ENCODE peak calls at places on chromosome 20, in four cellular contexts. N, J, C and D are unnamed samples.

GRCh38 chr20:32468860-32469259 is 110.7 kb downstream of the ASXL1 start:
- DNase-seq in N (no peak), J (no peak), C (no peak), D (no peak)

GRCh38 chr20:54716169-54716747 is 240.9 kb downstream of the DOK5 start:
- DNase-seq in N (no peak), J (no peak), C (no peak), D (no peak)

GRCh38 chr20:49887828-49888340 is 27.4 kb downstream of the SPATA2 start:
- DNase-seq in N (no peak), J (no peak), C (no peak), D (no peak)

GRCh38 chr20:13260620-13261279 is 39.7 kb downstream of the ISM1 start:
- DNase-seq in N (peak), J (no peak), C (no peak), D (no peak)

GRCh38 chr20:49999329-49999728 is 16.5 kb downstream of the SNAI1 start:
- DNase-seq in N (no peak), J (no peak), C (no peak), D (no peak)

GRCh38 chr20:60446273-60447111 is 488.3 kb downstream of the CDH26 start:
- DNase-seq in N (no peak), J (no peak), C (no peak), D (no peak)

GRCh38 chr20:19598117-19598516 is 159.9 kb upstream of the RIN2 start:
- DNase-seq in N (no peak), J (no peak), C (no peak), D (no peak)

GRCh38 chr20:5095454-5095853 is 24.3 kb downstream of the PCNA start:
- DNase-seq in N (no peak), J (no peak), C (no peak), D (no peak)

GRCh38 chr20:41030536-41031242 is 2.1 kb downstream of the TOP1 start:
- DNase-seq in N (peak), J (no peak), C (no peak), D (no peak)

GRCh38 chr20:4844766-4845465 is 123.2 kb downstream of the PRND start:
- DNase-seq in N (no peak), J (no peak), C (no peak), D (no peak)

GRCh38 chr20:32806356-32806755 is 13.4 kb upstream of the MAPRE1 start:
- DNase-seq in N (no peak), J (no peak), C (no peak), D (no peak)

GRCh38 chr20:13770141-13770540 is 14.6 kb downstream of the ESF1 start:
- DNase-seq in N (no peak), J (no peak), C (no peak), D (no peak)

GRCh38 chr20:40768105-40768504 is 79.1 kb upstream of the MAFB start:
- DNase-seq in N (no peak), J (no peak), C (no peak), D (no peak)

GRCh38 chr20:13626724-13627123 is 12.0 kb downstream of the TASP1 start:
- DNase-seq in N (no peak), J (no peak), C (no peak), D (no peak)

GRCh38 chr20:17562804-17563305 is 7.0 kb upstream of the DSTN start:
- DNase-seq in N (peak), J (no peak), C (peak), D (no peak)

GRCh38 chr20:32190608-32191415 is 16.7 kb downstream of the PLAGL2 start:
- DNase-seq in N (no peak), J (no peak), C (no peak), D (no peak)

GRCh38 chr20:5000263-5001173 is 792 bp downstream of the SLC23A2 start:
- DNase-seq in N (peak), J (no peak), C (peak), D (no peak)

GRCh38 chr20:44211177-44212039 is 837 bp upstream of the OSER1 start:
- DNase-seq in N (no peak), J (no peak), C (no peak), D (no peak)

DNA sequence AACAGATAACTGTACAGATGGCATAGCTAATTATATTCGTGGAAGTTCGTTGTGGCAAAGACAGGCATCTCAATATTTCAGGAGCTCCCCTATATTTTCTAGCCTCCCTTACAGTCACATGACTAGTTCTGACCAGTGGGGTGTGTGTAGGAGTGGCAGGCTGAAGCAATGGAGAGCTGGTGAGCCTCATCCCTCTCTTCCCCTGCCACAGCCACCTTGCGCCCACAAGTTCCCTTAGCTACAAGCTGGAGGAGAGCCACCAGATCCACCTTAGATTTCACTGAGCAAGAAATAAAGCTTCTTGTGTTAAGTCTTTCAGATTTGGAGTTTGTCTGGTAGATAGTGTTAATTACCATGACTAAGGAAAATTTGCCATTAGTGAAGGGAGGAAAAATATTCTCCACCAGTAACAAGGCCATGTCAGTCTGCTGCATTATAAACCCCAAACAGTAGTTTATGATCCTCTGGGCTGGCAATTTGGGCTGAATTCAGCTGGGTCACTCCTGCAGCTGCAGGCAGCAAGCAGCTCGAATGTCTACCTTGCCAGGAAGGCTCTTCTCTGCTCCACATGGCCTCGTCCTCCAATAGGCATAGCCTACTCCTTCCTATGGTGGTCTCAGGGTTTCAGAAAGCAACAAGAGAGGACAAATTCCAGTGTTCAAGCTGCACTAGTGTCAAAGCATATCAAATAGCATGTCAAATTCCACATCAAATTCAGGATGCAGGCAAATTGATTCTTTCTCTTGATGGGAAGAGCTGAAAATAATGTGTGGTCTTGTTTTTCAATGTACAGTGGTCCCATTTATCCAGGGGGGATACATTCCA is 7.4 kb upstream of the RBCK1 start:
- DNase-seq in N (no peak), J (no peak), C (peak), D (peak)
- TF ChIP-seq PHF8 in N (no peak), J (no peak), C (no peak), D (no peak)

GRCh38 chr20:36572701-36573102 is 695 bp upstream of the TGIF2 start:
- DNase-seq in N (peak), J (no peak), C (peak), D (peak)

GRCh38 chr20:36571564-36572504 is 1.6 kb upstream of the TGIF2 start:
- DNase-seq in N (peak), J (peak), C (peak), D (no peak)

GRCh38 chr20:36573798-36574277 is 441 bp downstream of the TGIF2 start:
- DNase-seq in N (peak), J (no peak), C (peak), D (no peak)

GRCh38 chr20:36574278-36575065 is 1.1 kb downstream of the TGIF2 start:
- DNase-seq in N (peak), J (no peak), C (peak), D (peak)

DNA sequence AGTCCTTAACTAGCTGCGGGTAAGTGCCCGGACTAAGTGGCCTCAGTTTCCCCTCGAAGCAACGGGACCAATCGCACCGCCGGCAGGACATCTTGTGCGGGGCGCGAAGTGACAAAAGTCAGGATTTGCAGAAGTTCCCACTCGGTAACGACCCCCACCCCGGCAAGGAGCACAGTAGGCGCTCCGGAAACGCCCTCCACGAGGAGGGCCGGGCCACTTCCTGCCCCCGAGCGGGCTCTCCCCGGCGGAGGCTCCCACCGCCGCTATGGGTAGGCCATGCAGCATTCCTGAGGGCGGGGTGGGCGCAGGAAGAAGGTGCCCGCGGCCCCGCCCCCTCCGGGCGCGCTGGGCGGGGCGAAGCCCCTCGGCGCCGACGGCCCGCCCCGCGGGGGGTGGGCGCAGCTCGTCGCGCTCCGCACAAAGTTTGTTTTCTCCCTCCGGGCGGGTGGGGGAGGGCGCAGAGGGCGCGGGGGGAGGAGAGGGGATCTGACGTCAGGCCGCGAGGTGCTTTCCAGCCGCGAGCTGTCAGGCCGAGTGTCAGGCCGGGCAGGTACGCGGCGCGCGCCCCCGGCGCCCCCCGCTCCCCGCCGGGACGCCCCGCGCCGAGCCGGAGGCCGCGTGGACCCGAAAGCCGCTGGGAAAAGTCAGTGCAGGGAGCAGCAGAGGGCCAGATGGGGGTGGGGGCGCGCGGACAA is at the start of gene TGIF2:
- DNase-seq in N (peak), J (peak), C (peak), D (peak)
- TF ChIP-seq PHF8 in N (peak), J (no peak), C (peak), D (no peak)

GRCh38 chr20:61575151-61575937 is 323.3 kb downstream of the CDH4 start:
- DNase-seq in N (no peak), J (no peak), C (no peak), D (peak)

GRCh38 chr20:61572789-61573188 is 320.7 kb downstream of the CDH4 start:
- DNase-seq in N (no peak), J (no peak), C (no peak), D (no peak)

GRCh38 chr20:61572312-61572711 is 320.3 kb downstream of the CDH4 start:
- DNase-seq in N (no peak), J (no peak), C (no peak), D (no peak)

GRCh38 chr20:61571221-61571620 is 319.2 kb downstream of the CDH4 start:
- DNase-seq in N (no peak), J (no peak), C (no peak), D (no peak)

GRCh38 chr20:61573415-61574305 is 321.6 kb downstream of the CDH4 start:
- DNase-seq in N (no peak), J (no peak), C (no peak), D (no peak)
- TF ChIP-seq PHF8 in N (no peak), J (no peak), C (no peak), D (no peak)

GRCh38 chr20:1847780-1848179 is 47.4 kb upstream of the SIRPA start:
- DNase-seq in N (no peak), J (no peak), C (no peak), D (no peak)

GRCh38 chr20:1848378-1848777 is 46.8 kb upstream of the SIRPA start:
- DNase-seq in N (no peak), J (no peak), C (no peak), D (no peak)

GRCh38 chr20:1844723-1845523 is 50.3 kb upstream of the SIRPA start:
- DNase-seq in N (no peak), J (no peak), C (no peak), D (no peak)

GRCh38 chr20:1845701-1846100 is 49.5 kb upstream of the SIRPA start:
- DNase-seq in N (no peak), J (no peak), C (no peak), D (no peak)

DNA sequence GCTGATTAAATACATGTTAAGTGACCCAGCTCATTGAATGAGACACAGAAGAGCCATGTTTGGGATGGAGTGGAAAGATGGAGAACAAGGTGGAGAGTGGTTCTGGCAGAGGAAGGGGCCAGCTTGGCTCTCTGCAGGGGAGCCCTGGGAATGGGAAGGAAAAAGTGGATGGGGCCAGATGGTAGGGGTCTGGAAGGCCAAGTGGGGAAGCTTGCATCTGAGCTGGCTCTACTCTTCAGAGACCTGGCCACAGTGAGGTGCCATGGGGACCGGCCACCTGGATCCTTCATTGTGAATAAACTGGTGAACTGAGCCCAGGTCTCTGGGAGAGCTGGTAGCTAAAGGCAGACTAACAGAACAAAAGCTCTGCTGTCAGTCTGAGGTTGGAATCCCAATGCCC is 48.9 kb upstream of the SIRPA start:
- DNase-seq in N (no peak), J (no peak), C (no peak), D (no peak)
- TF ChIP-seq PHF8 in N (no peak), J (no peak), C (no peak), D (no peak)

DNA sequence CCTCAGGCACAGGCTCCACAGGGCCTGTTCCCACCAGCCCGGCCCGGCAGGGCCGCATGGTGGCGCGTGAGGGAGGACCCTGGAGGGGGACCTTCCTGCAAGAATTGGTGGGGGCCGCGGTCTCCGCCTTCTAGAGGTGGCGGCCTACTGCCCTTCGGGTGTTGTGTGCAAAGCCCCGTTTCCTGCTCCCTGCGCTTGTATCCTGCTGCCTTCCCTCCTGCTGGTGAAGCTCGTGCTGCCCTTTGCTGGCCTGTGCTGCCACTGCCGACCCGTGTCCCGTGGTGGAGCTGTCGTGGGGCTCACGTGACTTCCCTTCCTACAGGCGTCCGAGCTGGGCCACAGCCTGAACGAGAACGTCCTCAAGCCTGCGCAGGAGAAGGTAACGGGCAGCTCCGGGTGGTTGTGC is 8.4 kb upstream of the COL20A1 start:
- DNase-seq in N (no peak), J (no peak), C (no peak), D (no peak)
- TF ChIP-seq PHF8 in N (no peak), J (no peak), C (no peak), D (no peak)

DNA sequence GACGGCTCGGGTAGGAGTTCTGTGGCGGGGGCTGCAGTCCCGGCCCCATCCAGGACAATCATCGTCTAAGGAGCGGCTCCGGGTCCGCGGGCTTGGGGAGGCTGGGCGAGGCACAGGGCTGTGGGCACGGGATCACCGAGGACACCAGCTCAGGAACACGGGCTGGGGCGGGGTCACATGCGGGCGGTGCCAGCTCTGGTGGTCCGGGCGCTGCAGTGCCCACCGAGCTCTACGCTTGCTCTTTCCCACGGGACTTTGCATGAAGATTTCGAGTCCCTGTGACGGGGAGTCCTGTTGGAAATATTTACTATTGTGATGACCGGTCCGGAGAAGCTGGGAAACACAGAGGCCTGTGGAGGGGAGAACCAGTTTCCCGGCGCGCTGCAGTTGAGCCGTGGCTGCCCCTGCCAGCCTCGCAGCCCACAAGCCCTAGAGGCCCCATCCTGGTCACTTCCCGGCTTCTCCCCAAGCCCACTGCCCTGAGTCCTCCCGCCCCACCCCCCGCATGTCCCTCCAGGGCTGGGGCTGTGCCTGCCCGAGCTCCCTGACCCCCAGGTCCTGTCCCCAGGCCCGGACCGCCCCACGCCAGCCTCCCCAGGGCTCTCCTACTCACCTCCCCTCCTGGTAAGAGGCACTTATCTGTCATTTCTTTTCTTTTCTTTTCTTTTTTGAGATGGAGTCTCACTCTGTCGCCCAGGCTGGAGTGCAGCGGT is 20.7 kb downstream of the SLC17A9 start:
- DNase-seq in N (no peak), J (no peak), C (no peak), D (no peak)
- TF ChIP-seq PHF8 in N (no peak), J (no peak), C (no peak), D (no peak)

DNA sequence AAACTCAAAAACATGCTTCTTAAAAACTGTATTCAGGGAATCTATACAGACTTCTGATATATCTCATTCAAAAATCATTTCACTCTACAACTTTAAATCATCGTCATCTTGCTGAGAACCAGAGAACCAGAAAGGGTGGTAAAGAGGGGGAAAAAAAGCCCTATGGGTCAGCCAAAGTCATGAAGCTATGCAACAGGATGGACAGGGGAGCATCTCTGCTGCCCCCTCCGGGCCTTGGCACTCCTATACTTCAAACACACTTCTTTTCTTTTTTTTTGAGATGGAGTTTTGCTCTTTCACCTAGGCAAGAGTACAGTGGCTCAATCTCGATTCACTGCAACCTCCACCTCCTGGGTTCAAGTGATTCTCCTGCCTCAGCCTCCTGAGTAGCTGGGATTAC is 73.5 kb upstream of the NFATC2 start:
- DNase-seq in N (no peak), J (no peak), C (no peak), D (peak)
- TF ChIP-seq PHF8 in N (no peak), J (no peak), C (no peak), D (no peak)

DNA sequence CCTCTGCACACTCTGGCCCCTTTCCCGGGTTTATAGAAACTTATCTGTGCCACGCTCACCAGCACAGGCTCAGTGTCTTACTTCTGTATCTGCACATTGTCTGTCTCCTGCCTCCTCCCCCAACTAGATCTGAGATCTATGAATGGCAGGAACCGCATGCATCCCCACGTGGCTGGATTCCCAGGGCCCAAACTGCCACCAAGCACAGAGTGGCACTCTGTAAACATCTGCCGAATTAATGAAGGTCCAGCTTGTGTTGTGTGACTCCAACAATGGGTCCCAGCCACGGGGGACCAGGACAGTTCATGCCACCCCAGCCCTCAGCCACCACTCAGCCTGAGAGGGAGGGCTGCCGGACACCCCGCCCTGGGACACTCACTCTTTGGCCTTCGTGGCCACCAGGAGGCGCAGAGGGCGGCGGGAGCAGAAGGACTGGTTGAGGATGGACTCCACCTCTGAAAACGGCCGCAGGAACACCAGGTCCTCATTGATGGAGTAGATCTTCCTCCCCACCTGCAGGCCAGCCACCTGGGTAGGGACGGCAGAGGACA is 171.1 kb downstream of the PREX1 start:
- DNase-seq in N (peak), J (no peak), C (peak), D (peak)
- TF ChIP-seq PHF8 in N (no peak), J (no peak), C (no peak), D (no peak)

GRCh38 chr20:2006452-2007381 is 12.9 kb upstream of the PDYN start:
- DNase-seq in N (peak), J (no peak), C (peak), D (peak)
- TF ChIP-seq PHF8 in N (no peak), J (no peak), C (no peak), D (no peak)

DNA sequence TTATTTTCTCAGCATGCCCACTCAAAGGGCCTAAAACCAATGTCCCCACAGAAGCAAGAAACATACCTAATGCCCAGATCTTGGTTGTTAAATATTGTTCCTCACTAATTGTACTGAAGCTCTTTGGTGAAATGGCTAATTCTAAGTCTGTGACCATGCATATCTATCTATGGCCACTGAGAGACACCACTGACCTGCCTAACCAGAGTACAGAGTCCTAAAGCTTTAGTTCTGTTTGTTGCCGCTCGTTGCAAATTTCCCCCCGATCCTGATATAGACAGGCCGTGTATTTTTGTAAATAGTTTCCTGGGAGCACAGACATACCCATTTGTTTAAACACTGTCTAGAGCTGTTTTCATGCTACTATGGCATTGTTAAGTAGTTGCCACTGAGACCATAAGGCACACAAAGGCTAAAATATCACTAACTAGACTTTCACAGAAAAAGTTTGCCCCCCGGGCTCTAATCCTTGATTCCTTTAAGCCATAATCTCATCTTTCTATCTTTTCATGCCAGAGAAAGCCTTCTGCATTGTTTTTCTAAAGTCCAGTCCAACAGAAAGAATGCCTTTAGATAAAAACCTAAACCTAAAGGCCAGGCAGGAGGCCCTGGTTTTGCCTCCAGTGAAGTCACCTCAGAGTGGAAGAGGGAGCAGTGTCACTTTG is 48.7 kb downstream of the DNAAF9 start:
- DNase-seq in N (peak), J (no peak), C (no peak), D (no peak)
- TF ChIP-seq PHF8 in N (no peak), J (no peak), C (no peak), D (no peak)